ENCODE peak calls at places on chromosomes 1 and 21, in six cellular contexts. M, S, K, W, A and C are unnamed samples.

GRCh38 chr1:19676438-19676922 is 11.8 kb downstream of the HTR6 start:
- DNase-seq in M (no peak), S (peak; percentile 53), K (peak; percentile 82), W (peak; percentile 84), A (peak; percentile 38), C (no peak)

GRCh38 chr1:61337981-61338848 is 255.9 kb downstream of the NFIA start:
- DNase-seq in M (no peak), S (no peak), K (no peak), W (no peak), A (peak; percentile 91), C (no peak)

GRCh38 chr1:198153103-198153502 is 3.7 kb upstream of the NEK7 start:
- DNase-seq in M (no peak), S (no peak), K (no peak), W (no peak), A (no peak), C (no peak)

GRCh38 chr1:9438431-9439073 is 100.7 kb upstream of the SLC25A33 start:
- DNase-seq in M (no peak), S (no peak), K (no peak), W (no peak), A (peak; percentile 91), C (no peak)

GRCh38 chr1:244988521-244988920 is 124.2 kb upstream of the HNRNPU start:
- DNase-seq in M (no peak), S (no peak), K (no peak), W (no peak), A (no peak), C (no peak)

GRCh38 chr1:88802950-88803349 is 88.4 kb downstream of the GTF2B start:
- DNase-seq in M (no peak), S (no peak), K (no peak), W (no peak), A (no peak), C (no peak)

GRCh38 chr1:8903908-8904650 is 25.6 kb upstream of the ENO1 start:
- DNase-seq in M (no peak), S (no peak), K (no peak), W (no peak), A (peak; percentile 68), C (no peak)

GRCh38 chr1:23909412-23909811 is 3.8 kb downstream of the CNR2 start:
- DNase-seq in M (peak; percentile 63), S (no peak), K (no peak), W (no peak), A (no peak), C (no peak)

GRCh38 chr1:61674221-61674620 is 50.7 kb downstream of the TM2D1 start:
- DNase-seq in M (no peak), S (no peak), K (no peak), W (no peak), A (no peak), C (no peak)

GRCh38 chr1:86191958-86192357 is 35.4 kb upstream of the COL24A1 start:
- DNase-seq in M (no peak), S (no peak), K (no peak), W (no peak), A (no peak), C (no peak)

GRCh38 chr1:8988618-8988967 is 37.6 kb downstream of the SLC2A7 start:
- DNase-seq in M (no peak), S (no peak), K (no peak), W (no peak), A (no peak), C (no peak)

GRCh38 chr1:86503477-86504129 is 34.9 kb downstream of the CLCA1 start:
- DNase-seq in M (no peak), S (no peak), K (peak; percentile 62), W (no peak), A (no peak), C (no peak)

GRCh38 chr1:55869050-55869449 is 653.9 kb upstream of the USP24 start:
- DNase-seq in M (no peak), S (no peak), K (no peak), W (no peak), A (no peak), C (no peak)

GRCh38 chr1:238380167-238380566 is 489.4 kb upstream of the ZP4 start:
- DNase-seq in M (no peak), S (no peak), K (no peak), W (no peak), A (no peak), C (no peak)

GRCh38 chr1:222909586-222909985 is 94.7 kb downstream of the DISP1 start:
- DNase-seq in M (no peak), S (no peak), K (no peak), W (no peak), A (no peak), C (no peak)

GRCh38 chr1:236206548-236206947 is 64.2 kb downstream of the GPR137B start:
- DNase-seq in M (no peak), S (no peak), K (peak; percentile 43), W (no peak), A (no peak), C (no peak)

GRCh38 chr1:82586473-82586872 is 785.7 kb downstream of the ADGRL2 start:
- DNase-seq in M (no peak), S (no peak), K (no peak), W (no peak), A (no peak), C (no peak)

GRCh38 chr1:91601554-91602322 is 101.1 kb downstream of the CDC7 start:
- DNase-seq in M (no peak), S (no peak), K (no peak), W (no peak), A (no peak), C (no peak)

GRCh38 chr1:89945852-89946476 is 48.9 kb upstream of the ZNF326 start:
- DNase-seq in M (peak; percentile 69), S (no peak), K (no peak), W (no peak), A (no peak), C (no peak)

GRCh38 chr1:81512242-81512641 is 288.5 kb upstream of the ADGRL2 start:
- DNase-seq in M (no peak), S (no peak), K (no peak), W (no peak), A (no peak), C (no peak)

GRCh38 chr1:201928266-201928665 is 18.1 kb downstream of the LMOD1 start:
- DNase-seq in M (no peak), S (no peak), K (no peak), W (no peak), A (no peak), C (no peak)

GRCh38 chr1:111804736-111805135 is 49.0 kb downstream of the DDX20 start:
- DNase-seq in M (no peak), S (no peak), K (no peak), W (no peak), A (no peak), C (no peak)

GRCh38 chr21:28833181-28833580 is 159.5 kb downstream of the LTN1 start:
- DNase-seq in M (no peak), S (no peak), K (no peak), W (no peak), A (no peak), C (no peak)

GRCh38 chr1:109975718-109976117 is 8.8 kb upstream of the AHCYL1 start:
- DNase-seq in M (no peak), S (no peak), K (no peak), W (no peak), A (peak; percentile 18), C (no peak)

GRCh38 chr1:116211294-116211693 is 100.1 kb downstream of the MAB21L3 start:
- DNase-seq in M (no peak), S (no peak), K (no peak), W (no peak), A (no peak), C (no peak)

GRCh38 chr1:48673725-48674124 is 103.0 kb downstream of the BEND5 start:
- DNase-seq in M (no peak), S (no peak), K (peak; percentile 63), W (peak; percentile 21), A (peak; percentile 4), C (no peak)

GRCh38 chr1:156892190-156893047 is 1.1 kb upstream of the PEAR1 start:
- DNase-seq in M (no peak), S (peak; percentile 86), K (peak; percentile 97), W (peak; percentile 91), A (peak; percentile 64), C (peak; percentile 79)

GRCh38 chr1:54046671-54047383 is 6.2 kb downstream of the TMEM59 start:
- DNase-seq in M (no peak), S (no peak), K (no peak), W (no peak), A (no peak), C (no peak)

GRCh38 chr1:9284061-9284460 is 8.6 kb upstream of the SPSB1 start:
- DNase-seq in M (no peak), S (no peak), K (no peak), W (no peak), A (no peak), C (no peak)

DNA sequence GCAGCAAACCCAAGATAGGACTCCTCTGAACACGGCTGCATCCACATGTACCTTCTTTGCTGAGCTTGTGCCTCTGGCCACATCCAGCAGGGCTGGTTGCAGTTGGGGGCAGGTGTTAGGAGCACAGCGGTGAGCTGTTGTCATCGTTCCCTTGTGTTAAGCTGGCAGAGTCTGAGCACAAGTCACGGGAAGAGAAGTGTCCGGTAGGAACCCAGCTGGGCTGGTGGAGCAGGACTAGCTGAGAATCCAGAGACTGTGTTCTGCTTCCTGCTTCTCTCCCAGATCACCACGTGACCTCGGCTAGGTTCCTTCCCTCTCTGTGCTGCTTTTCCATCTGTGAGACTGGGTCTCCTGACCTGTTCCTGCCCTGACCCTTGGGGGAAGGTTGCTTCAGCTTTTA is 105.1 kb downstream of the PCBP3 start:
- DNase-seq in M (no peak), S (no peak), K (peak; percentile 43), W (no peak), A (no peak), C (no peak)
- TF ChIP-seq TAF1 in M (no peak), S (no peak), K (no peak), W (no peak), A (no peak), C (no peak)

DNA sequence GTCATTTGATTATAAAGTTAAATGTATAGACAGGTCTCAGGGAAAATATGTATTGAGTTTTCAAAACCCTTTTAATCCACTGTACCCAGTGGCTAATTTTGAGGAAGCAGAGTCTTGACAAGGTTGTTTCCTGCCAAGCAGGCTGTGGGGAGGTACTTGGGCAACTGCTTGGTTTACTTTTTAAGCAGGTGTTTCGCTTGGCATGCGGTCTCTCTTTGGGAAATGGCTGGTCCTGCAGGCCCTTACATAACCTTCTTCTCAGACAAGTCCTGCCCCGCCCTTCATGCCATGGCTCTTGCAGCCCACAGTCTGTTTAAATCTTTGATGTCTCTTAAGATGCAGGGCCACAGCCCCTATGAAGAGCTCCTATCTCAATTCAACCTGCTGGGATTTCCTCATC is 36.0 kb upstream of the ABCD3 start:
- DNase-seq in M (no peak), S (no peak), K (no peak), W (no peak), A (no peak), C (no peak)
- TF ChIP-seq POLR2AphosphoS5 in M (no peak), S (no peak), K (no peak), W (no peak), A (no peak), C (no peak)

DNA sequence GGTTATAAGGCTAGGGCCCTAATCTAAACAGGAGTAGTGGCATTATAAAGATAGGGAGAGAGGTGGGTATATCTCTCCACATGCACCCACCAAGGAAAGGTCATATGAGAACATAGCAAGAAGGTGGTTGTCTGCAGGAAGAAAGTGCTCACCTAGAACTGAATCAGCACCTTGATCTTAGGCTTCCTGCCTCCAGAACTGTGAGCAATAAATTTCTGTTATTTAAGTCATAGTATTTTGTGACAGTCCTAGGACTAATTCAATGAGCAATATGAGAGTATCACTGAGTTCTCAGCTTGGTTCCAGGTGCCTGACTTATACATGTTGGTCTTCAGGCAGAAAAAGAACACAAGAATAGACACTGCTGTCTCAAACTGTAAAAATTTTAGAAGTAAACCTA is 51.8 kb downstream of the MRPL39 start:
- DNase-seq in M (no peak), S (no peak), K (no peak), W (no peak), A (no peak), C (no peak)
- TF ChIP-seq POLR2A in M (no peak), S (no peak), K (no peak), W (no peak), A (no peak), C (no peak)

GRCh38 chr1:2840036-2840809 is 38.7 kb upstream of the TTC34 start:
- DNase-seq in M (no peak), S (no peak), K (no peak), W (peak; percentile 28), A (no peak), C (no peak)
- TF ChIP-seq TAF1 in M (no peak), S (no peak), K (no peak), W (no peak), A (no peak), C (no peak)